ENCODE peak calls at places on chromosome 18, in nine cellular contexts. D is K562, T is HepG2, Q is esophagus muscularis mucosa, N is GM12878, G is endothelial cell of umbilical vein, B is GM23338, Y is transverse colon, U is sigmoid colon. S is an unnamed sample.

GRCh38 chr18:59123588-59124369 is 15.9 kb upstream of the SEC11C start:
- DNase-seq in D (no peak), T (no peak), Q (no peak), N (no peak), G (no peak), B (no peak), Y (no peak), U (no peak), S (no peak)

GRCh38 chr18:58362027-58362575 is 266.8 kb downstream of the ALPK2 start:
- DNase-seq in D (no peak), T (no peak), Q (peak; percentile 81), N (no peak), G (peak; percentile 77), B (no peak), Y (no peak), U (peak; percentile 74), S (no peak)

GRCh38 chr18:32237024-32237423 is 47.2 kb downstream of the MEP1B start:
- DNase-seq in D (no peak), T (no peak), Q (no peak), N (no peak), G (no peak), B (no peak), Y (no peak), U (no peak), S (no peak)

GRCh38 chr18:3593381-3593903 is 143.5 kb downstream of the TGIF1 start:
- DNase-seq in D (peak; percentile 77), T (no peak), Q (no peak), N (no peak), G (no peak), B (peak; percentile 59), Y (no peak), U (no peak), S (no peak)

GRCh38 chr18:58541789-58542425 is 87.0 kb downstream of the ALPK2 start:
- DNase-seq in D (no peak), T (peak; percentile 41), Q (no peak), N (peak; percentile 91), G (peak; percentile 13), B (no peak), Y (no peak), U (no peak), S (no peak)

GRCh38 chr18:31101148-31102019 is 837 bp downstream of the DSC2 start:
- DNase-seq in D (peak; percentile 87), T (peak; percentile 37), Q (no peak), N (no peak), G (no peak), B (peak; percentile 82), Y (peak; percentile 73), U (peak; percentile 80), S (no peak)

GRCh38 chr18:58828399-58829121 is 36.1 kb upstream of the ZNF532 start:
- DNase-seq in D (no peak), T (no peak), Q (no peak), N (no peak), G (no peak), B (no peak), Y (no peak), U (no peak), S (no peak)

GRCh38 chr18:44859751-44860458 is 179.2 kb downstream of the SETBP1 start:
- DNase-seq in D (no peak), T (no peak), Q (no peak), N (no peak), G (no peak), B (no peak), Y (no peak), U (no peak), S (no peak)

GRCh38 chr18:27709344-27709743 is 467.6 kb downstream of the CDH2 start:
- DNase-seq in D (no peak), T (no peak), Q (no peak), N (no peak), G (no peak), B (no peak), Y (no peak), U (no peak), S (no peak)

GRCh38 chr18:48007381-48007780 is 76.9 kb upstream of the SMAD2 start:
- DNase-seq in D (no peak), T (no peak), Q (no peak), N (no peak), G (no peak), B (no peak), Y (no peak), U (no peak), S (no peak)

GRCh38 chr18:48009116-48009825 is 78.8 kb upstream of the SMAD2 start:
- DNase-seq in D (no peak), T (no peak), Q (no peak), N (no peak), G (no peak), B (no peak), Y (no peak), U (no peak), S (no peak)

GRCh38 chr18:48010264-48010663 is 79.8 kb upstream of the SMAD2 start:
- DNase-seq in D (no peak), T (no peak), Q (no peak), N (no peak), G (no peak), B (no peak), Y (no peak), U (no peak), S (no peak)

GRCh38 chr18:48006415-48007175 is 76.1 kb upstream of the SMAD2 start:
- DNase-seq in D (no peak), T (no peak), Q (no peak), N (no peak), G (no peak), B (no peak), Y (no peak), U (no peak), S (no peak)

GRCh38 chr18:48007955-48008701 is 77.7 kb upstream of the SMAD2 start:
- DNase-seq in D (peak; percentile 77), T (peak; percentile 42), Q (no peak), N (no peak), G (peak; percentile 51), B (peak; percentile 93), Y (peak; percentile 73), U (peak; percentile 73), S (no peak)
- H3K27ac ChIP-seq in D (no peak overlapping the region), T (no peak overlapping the region), Q (no peak overlapping the region), N (no peak overlapping the region), G (peak overlapping the region; percentile 51), B (peak overlapping the region; percentile 88), Y (peak overlapping the region; percentile 29), U (no peak overlapping the region), S (peak overlapping the region; percentile 30)

GRCh38 chr18:63312731-63313408 is 6.7 kb downstream of the BCL2 start:
- DNase-seq in D (no peak), T (no peak), Q (no peak), N (no peak), G (no peak), B (no peak), Y (no peak), U (no peak), S (no peak)
- H3K4me1 ChIP-seq in D (peaks cover 2% of the 10 kb centered on the region), T (peaks cover 10% of the 10 kb centered on the region), Q (peaks cover 3% of the 10 kb centered on the region), N (peaks cover 29% of the 10 kb centered on the region), G (peaks cover 5% of the 10 kb centered on the region), B (peaks cover 9% of the 10 kb centered on the region), Y (peaks cover 55% of the 10 kb centered on the region), U (peaks cover 33% of the 10 kb centered on the region), S (peaks cover 62% of the 10 kb centered on the region)

GRCh38 chr18:23612434-23613090 is 26.3 kb upstream of the NPC1 start:
- DNase-seq in D (no peak), T (no peak), Q (no peak), N (peak; percentile 38), G (no peak), B (no peak), Y (no peak), U (no peak), S (no peak)

GRCh38 chr18:23614413-23614812 is 28.1 kb upstream of the NPC1 start:
- DNase-seq in D (no peak), T (no peak), Q (no peak), N (no peak), G (no peak), B (no peak), Y (no peak), U (no peak), S (no peak)

GRCh38 chr18:23614891-23615290 is 28.6 kb upstream of the NPC1 start:
- DNase-seq in D (no peak), T (no peak), Q (no peak), N (no peak), G (no peak), B (no peak), Y (no peak), U (no peak), S (no peak)

GRCh38 chr18:23605941-23606340 is 19.6 kb upstream of the NPC1 start:
- DNase-seq in D (no peak), T (peak; percentile 61), Q (no peak), N (no peak), G (no peak), B (no peak), Y (no peak), U (no peak), S (no peak)

DNA sequence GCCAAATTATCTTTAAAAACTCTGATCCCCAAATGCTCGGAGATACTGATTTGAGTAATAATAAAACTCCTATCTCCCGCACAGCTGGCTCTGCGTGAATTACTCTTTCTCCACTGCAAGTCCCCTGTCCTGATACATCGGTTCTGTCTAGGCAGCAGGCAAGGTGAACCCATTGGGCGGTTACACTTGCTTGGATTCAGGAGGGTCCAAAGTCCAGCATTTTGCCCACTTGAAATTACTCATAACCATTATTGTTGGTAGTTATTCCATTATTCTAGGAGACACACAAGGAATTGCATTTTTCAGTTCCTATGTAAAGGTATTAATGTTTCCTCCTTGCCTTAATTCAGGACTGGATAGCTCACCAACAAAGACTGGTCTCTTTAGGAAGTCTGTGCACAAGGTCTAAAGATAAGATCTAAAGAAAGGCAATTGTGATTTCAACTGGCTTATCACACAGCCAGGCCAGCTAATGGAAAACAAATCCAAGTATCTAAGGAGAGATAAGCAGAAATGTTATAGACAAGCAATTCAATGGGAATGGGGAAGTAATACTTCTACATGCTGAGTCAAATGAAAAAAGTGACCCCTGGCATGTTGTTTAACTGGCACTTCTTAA is 23.2 kb upstream of the NPC1 start:
- DNase-seq in D (no peak), T (no peak), Q (no peak), N (no peak), G (peak; percentile 78), B (no peak), Y (no peak), U (no peak), S (no peak)
- TF ChIP-seq POLR2AphosphoS5 in D (no peak), T (no peak), Q (no peak), N (no peak), G (peak; percentile 36), B (no peak), Y (no peak), U (no peak), S (no peak)

GRCh38 chr18:23267447-23267776 is 132.1 kb downstream of the CABLES1 start:
- DNase-seq in D (no peak), T (no peak), Q (no peak), N (no peak), G (no peak), B (no peak), Y (no peak), U (no peak), S (no peak)

GRCh38 chr18:23269931-23270330 is 134.6 kb downstream of the CABLES1 start:
- DNase-seq in D (no peak), T (no peak), Q (no peak), N (no peak), G (no peak), B (no peak), Y (no peak), U (no peak), S (no peak)

GRCh38 chr18:23265691-23266399 is 130.6 kb downstream of the CABLES1 start:
- DNase-seq in D (peak; percentile 24), T (no peak), Q (no peak), N (no peak), G (no peak), B (no peak), Y (no peak), U (no peak), S (no peak)

GRCh38 chr18:23268641-23269040 is 133.4 kb downstream of the CABLES1 start:
- DNase-seq in D (no peak), T (no peak), Q (no peak), N (no peak), G (peak; percentile 89), B (no peak), Y (no peak), U (no peak), S (no peak)

GRCh38 chr18:23266717-23267446 is 131.6 kb downstream of the CABLES1 start:
- DNase-seq in D (no peak), T (no peak), Q (no peak), N (no peak), G (no peak), B (no peak), Y (no peak), U (no peak), S (no peak)
- H3K27ac ChIP-seq in D (no peak overlapping the region), T (no peak overlapping the region), Q (no peak overlapping the region), N (peak overlapping the region; percentile 37), G (no peak overlapping the region), B (no peak overlapping the region), Y (no peak overlapping the region), U (no peak overlapping the region), S (no peak overlapping the region)

S was measured in vagina.